ENCODE peak calls at places on chromosomes 11 and 22, in six cellular contexts. S is H9, N is neuronal stem cell, I is trophoblast cell, Q is IMR-90, O is H1. T is an unnamed sample.

GRCh38 chr11:124751391-124751740 is 689 bp downstream of the VSIG2 start:
- DNase-seq in N (no peak), Q (no peak), O (no peak), I (no peak), S (peak), T (no peak)

GRCh38 chr22:49657275-49657973 is 170.2 kb downstream of the BRD1 start:
- DNase-seq in I (peak), Q (no peak), S (no peak), O (no peak), N (no peak), T (no peak)

GRCh38 chr11:33478111-33478573 is 221.0 kb downstream of the HIPK3 start:
- DNase-seq in I (no peak), N (no peak), Q (no peak), S (no peak), O (no peak), T (no peak)

GRCh38 chr11:121590772-121591404 is 138.1 kb upstream of the SORL1-AS1 start:
- DNase-seq in S (no peak), Q (no peak), O (no peak), I (no peak), N (no peak), T (no peak)

GRCh38 chr11:488992-489391 is 18.1 kb downstream of the RNH1 start:
- DNase-seq in I (no peak), Q (no peak), O (no peak), N (no peak), S (peak), T (no peak)

GRCh38 chr22:25716637-25717036 is 25.4 kb upstream of the MYO18B start:
- DNase-seq in N (no peak), I (no peak), Q (no peak), S (no peak), O (no peak), T (no peak)

GRCh38 chr11:111983187-111983986 is 41.8 kb upstream of the DLAT start:
- DNase-seq in N (peak), S (peak), Q (peak), I (peak), O (peak), T (peak)

GRCh38 chr11:69054397-69055211 is 5.9 kb downstream of the TPCN2 start:
- DNase-seq in O (no peak), S (no peak), I (no peak), Q (no peak), N (no peak), T (no peak)

GRCh38 chr22:21982338-21982965 is at the start of gene TOP3B:
- DNase-seq in I (peak), Q (peak), O (no peak), S (peak), N (peak), T (peak)

GRCh38 chr22:30968924-30969531 is at the start of gene TUG1:
- DNase-seq in Q (peak), I (peak), S (peak), N (peak), O (peak), T (peak)

GRCh38 chr22:20803696-20804324 is 29.9 kb downstream of the SERPIND1 start:
- DNase-seq in N (peak), S (peak), Q (peak), I (peak), O (peak), T (peak)

GRCh38 chr11:104033134-104033533 is 3.3 kb upstream of the DDI1 start:
- DNase-seq in N (no peak), I (no peak), O (no peak), S (no peak), Q (peak), T (peak)

GRCh38 chr22:45101828-45102227 is 61.9 kb upstream of the NUP50 start:
- DNase-seq in O (no peak), Q (peak), N (no peak), I (peak), S (peak), T (peak)

GRCh38 chr11:120558754-120559431 is 47.3 kb downstream of the GRIK4 start:
- DNase-seq in Q (no peak), S (no peak), N (no peak), I (no peak), O (no peak), T (no peak)
- H3K14ac ChIP-seq in Q (no peak), S (no peak), N (no peak), I (no peak), O (no peak), T (no peak)

DNA sequence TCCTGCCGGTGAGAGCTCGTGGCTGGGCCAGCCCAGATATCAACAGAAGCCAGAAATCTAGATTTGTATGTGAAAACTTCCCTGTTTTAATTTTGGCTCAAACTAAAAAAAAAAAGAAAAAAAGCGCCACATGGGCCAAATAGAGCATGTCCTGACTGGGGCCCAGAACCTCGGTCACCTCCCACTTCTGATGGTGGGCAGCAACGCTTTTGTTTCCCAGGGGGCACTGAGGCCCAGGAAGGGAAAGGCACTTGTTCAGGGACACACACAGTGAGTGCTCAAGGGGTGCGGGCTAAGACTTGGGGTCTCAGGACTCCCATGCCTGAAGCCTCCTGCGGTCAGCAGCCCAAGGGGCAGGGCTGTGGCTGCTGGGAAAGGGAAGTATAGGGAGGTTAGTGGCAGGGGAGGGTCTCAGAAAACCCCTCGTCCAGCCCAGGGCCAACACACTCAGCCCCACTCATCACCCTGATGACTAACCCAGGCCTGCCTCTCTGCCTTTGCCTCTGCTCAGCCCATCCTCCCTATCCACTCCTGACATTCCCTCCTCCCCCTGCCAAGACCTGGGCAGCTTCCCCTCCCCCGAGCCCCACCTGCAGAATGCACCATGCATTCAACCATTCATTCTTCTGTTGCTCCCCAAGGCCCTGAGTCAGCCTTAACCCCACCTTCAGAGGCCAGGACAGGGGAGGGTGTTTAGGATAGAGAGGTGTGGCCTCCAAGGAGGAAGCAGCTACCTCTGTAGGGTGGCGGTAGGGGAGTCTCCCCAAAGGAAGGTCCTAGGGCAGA is 30.0 kb upstream of the TCF20 start:
- DNase-seq in I (no peak), N (no peak), S (peak), O (no peak), Q (no peak), T (no peak)
- H2BK5ac ChIP-seq in I (no peak), N (no peak), S (no peak), O (peak), Q (no peak), T (no peak)

GRCh38 chr11:64967376-64967775 is 4.5 kb downstream of the MAJIN start:
- DNase-seq in S (no peak), I (no peak), Q (no peak), N (no peak), O (no peak), T (no peak)

GRCh38 chr11:64969209-64969608 is 2.7 kb downstream of the MAJIN start:
- DNase-seq in N (no peak), Q (peak), S (no peak), I (peak), O (no peak), T (peak)

GRCh38 chr11:64974124-64974523 is 2.2 kb upstream of the MAJIN start:
- DNase-seq in Q (no peak), N (no peak), O (no peak), I (no peak), S (no peak), T (no peak)

GRCh38 chr11:64970731-64971151 is 1.2 kb downstream of the MAJIN start:
- DNase-seq in I (no peak), N (no peak), O (no peak), S (no peak), Q (no peak), T (no peak)

GRCh38 chr11:64971421-64972233 is at the start of gene MAJIN:
- DNase-seq in S (peak), Q (peak), I (peak), O (peak), N (peak), T (peak)
- H3K27ac ChIP-seq in S (no peak), Q (no peak), I (no peak), O (no peak), N (no peak), T (no peak)

GRCh38 chr11:45205978-45206377 is 59.5 kb downstream of the PRDM11 start:
- DNase-seq in S (no peak), N (no peak), I (no peak), Q (no peak), O (no peak), T (no peak)
- H3K14ac ChIP-seq in S (no peak), N (no peak), I (no peak), Q (no peak), O (no peak), T (no peak)

DNA sequence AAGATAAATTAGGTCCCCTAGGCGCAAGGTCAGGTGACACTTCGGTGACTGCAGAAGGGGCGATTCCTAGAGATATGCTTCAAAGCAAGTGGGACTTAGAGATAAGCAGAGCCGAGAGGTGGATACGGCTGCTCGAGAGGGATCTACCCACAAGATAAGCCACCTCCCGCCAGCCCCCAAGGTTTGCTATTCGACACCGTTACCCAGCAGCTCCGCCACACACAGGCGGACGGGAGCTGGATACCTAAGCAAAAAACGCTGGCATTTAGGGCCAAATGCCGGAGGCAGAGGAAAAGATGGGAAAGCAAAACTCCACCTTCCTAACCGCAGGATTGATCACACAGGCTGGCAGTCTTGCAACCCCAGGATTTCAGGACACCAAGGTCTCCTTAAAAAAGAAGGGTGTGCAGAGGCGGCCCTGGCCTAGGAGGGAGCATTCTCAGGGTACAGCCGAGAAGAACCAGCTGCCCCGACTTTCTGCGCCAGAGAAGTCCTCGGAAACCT is 709 bp downstream of the FTH1 start:
- DNase-seq in O (no peak), I (peak), S (no peak), N (no peak), Q (no peak), T (peak)
- H2BK5ac ChIP-seq in O (no peak), I (no peak), S (no peak), N (peak), Q (peak), T (no peak)

DNA sequence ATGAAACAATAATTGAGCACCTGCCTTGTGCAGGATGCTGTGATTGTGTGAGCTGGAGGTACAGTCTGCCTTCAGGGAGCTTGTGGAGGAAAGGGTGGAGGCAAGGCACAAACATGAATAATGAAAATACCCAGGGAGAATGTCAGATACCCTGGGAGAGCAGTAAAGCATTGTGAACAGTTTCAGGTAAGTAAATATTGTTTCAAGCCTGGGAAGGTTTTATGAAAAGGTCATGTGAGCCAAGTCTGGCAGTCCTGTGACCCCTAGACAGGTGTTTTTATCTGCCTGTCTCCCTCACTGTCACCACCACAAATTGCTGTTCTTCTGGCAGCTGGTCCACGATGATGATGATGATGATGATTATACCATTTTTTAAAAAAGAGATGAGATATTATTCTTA is 32.0 kb downstream of the SPECC1L start:
- DNase-seq in I (no peak), O (no peak), Q (no peak), S (no peak), N (no peak), T (no peak)
- H3K27ac ChIP-seq in I (no peak), O (no peak), Q (no peak), S (no peak), N (no peak), T (peak)